ENCODE peak calls at places on chromosomes 3 and 15, in seven cellular contexts. E is stomach, O is H1, G is sigmoid colon, M is upper lobe of left lung, Q is prostate gland, K is spleen. I is an unnamed sample.

GRCh38 chr3:158091526-158091925 is 14.7 kb downstream of the SHOX2 start:
- DNase-seq in E (no peak), O (no peak), G (no peak), M (no peak), Q (no peak), K (no peak), I (no peak)

GRCh38 chr3:194100856-194101390 is 35.0 kb upstream of the HES1 start:
- DNase-seq in E (no peak), O (no peak), G (no peak), M (no peak), Q (no peak), K (no peak), I (peak; percentile 57)

GRCh38 chr15:62812515-62812835 is 230.1 kb upstream of the TPM1 start:
- DNase-seq in E (no peak), O (no peak), G (no peak), M (no peak), Q (no peak), K (no peak), I (no peak)

GRCh38 chr15:33975023-33975565 is 6.8 kb downstream of the CHRM5 start:
- DNase-seq in E (no peak), O (no peak), G (no peak), M (no peak), Q (no peak), K (no peak), I (no peak)

GRCh38 chr15:69749797-69750196 is 297.2 kb downstream of the RPLP1 start:
- DNase-seq in E (no peak), O (no peak), G (no peak), M (no peak), Q (no peak), K (no peak), I (no peak)

GRCh38 chr3:23865595-23866396 is 51.0 kb downstream of the NKIRAS1 start:
- DNase-seq in E (no peak), O (no peak), G (no peak), M (no peak), Q (no peak), K (no peak), I (peak; percentile 20)

GRCh38 chr3:149122716-149123578 is 6.5 kb upstream of the HPS3 start:
- DNase-seq in E (no peak), O (no peak), G (no peak), M (no peak), Q (no peak), K (no peak), I (no peak)

GRCh38 chr3:63343674-63344073 is 65.6 kb downstream of the SYNPR start:
- DNase-seq in E (peak; percentile 67), O (no peak), G (peak; percentile 89), M (peak; percentile 67), Q (peak; percentile 41), K (no peak), I (no peak)

GRCh38 chr3:40237892-40238571 is 71.5 kb upstream of the EIF1B start:
- DNase-seq in E (no peak), O (no peak), G (no peak), M (no peak), Q (no peak), K (no peak), I (no peak)

GRCh38 chr3:184491867-184492615 is 69.5 kb upstream of the EPHB3 start:
- DNase-seq in E (no peak), O (no peak), G (no peak), M (peak; percentile 46), Q (no peak), K (no peak), I (no peak)

GRCh38 chr15:94524565-94524964 is 293.2 kb downstream of the MCTP2 start:
- DNase-seq in E (no peak), O (no peak), G (no peak), M (no peak), Q (no peak), K (no peak), I (no peak)

GRCh38 chr3:152524198-152525140 is 255.7 kb downstream of the MBNL1 start:
- DNase-seq in E (peak; percentile 33), O (no peak), G (no peak), M (no peak), Q (peak; percentile 46), K (no peak), I (no peak)

GRCh38 chr3:158773166-158773565 is 28.7 kb upstream of the MFSD1 start:
- DNase-seq in E (no peak), O (no peak), G (no peak), M (no peak), Q (no peak), K (no peak), I (no peak)

GRCh38 chr3:142285057-142285666 is 59.8 kb upstream of the GK5 start:
- DNase-seq in E (no peak), O (no peak), G (no peak), M (no peak), Q (no peak), K (no peak), I (no peak)

GRCh38 chr3:94184781-94185180 is 121.9 kb downstream of the NSUN3 start:
- DNase-seq in E (no peak), O (no peak), G (no peak), M (no peak), Q (no peak), K (no peak), I (no peak)

GRCh38 chr15:73922186-73923151 is 3.8 kb upstream of the LOXL1 start:
- DNase-seq in E (no peak), O (peak; percentile 74), G (no peak), M (no peak), Q (no peak), K (peak; percentile 73), I (no peak)

GRCh38 chr15:101127503-101128076 is 124.3 kb downstream of the CHSY1 start:
- DNase-seq in E (peak; percentile 68), O (no peak), G (peak; percentile 91), M (peak; percentile 33), Q (peak; percentile 66), K (peak; percentile 88), I (peak; percentile 54)

GRCh38 chr3:155362808-155363689 is 69.6 kb upstream of the STRIT1 start:
- DNase-seq in E (no peak), O (peak; percentile 74), G (no peak), M (no peak), Q (no peak), K (no peak), I (no peak)

DNA sequence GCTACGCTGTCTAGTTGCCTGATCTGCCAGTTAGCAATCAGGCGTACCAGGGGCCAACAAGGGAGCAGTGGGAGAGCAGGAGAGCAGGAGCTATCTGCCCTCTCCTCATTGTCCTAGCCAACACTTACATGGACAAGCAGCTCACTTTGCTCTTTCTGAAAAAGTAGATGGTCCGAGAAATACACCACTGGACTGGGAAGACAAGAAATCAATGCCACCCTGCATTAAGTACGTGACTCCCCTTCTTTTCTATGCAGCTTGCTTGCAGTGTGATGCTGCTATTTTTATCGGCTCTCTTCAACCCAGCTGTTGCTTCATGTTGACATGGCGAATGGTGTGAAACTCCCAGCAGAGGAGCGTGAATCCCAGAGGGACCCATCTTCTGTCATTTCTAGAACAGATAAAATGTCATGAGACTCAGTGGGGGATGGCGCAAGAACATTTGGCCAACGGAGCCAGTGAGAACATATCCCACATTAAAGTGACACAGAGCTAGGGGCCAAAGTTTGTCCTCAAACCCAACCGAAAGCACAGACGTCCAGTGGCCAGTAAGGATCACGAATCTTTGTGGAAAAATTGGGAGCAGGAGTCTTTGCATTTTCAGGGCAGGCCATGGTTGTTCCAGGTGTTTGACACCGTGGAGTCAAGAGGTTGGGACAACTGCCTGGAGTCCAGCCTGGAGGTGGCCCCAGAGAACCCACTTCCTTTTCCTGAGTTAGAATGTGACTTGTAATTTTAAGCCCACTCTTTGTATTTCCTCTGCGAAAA is 53.7 kb upstream of the MEF2A start:
- DNase-seq in E (no peak), O (no peak), G (no peak), M (no peak), Q (no peak), K (peak; percentile 72), I (no peak)
- TF ChIP-seq POLR2A in E (no peak), O (no peak), G (no peak), M (no peak), Q (no peak), K (no peak), I (peak; percentile 77)

DNA sequence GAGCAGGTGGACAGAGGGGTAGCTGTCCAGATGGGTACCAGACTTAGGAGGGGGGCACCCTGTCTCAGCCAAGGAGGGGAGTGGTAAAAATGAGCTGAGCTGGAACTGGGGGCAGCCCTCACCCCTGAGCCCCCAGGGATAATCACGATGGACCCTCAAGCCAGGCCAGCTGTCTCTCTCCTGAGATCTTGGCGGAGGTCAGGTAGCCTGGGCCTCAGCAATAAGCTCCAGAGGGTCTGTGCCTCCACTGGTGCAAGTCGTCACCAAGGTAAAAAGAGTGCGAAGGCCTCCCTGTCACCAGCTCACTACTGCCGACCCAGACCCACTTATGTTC is 5.1 kb downstream of the SLC38A3 start:
- DNase-seq in E (no peak), O (no peak), G (no peak), M (no peak), Q (no peak), K (no peak), I (no peak)
- TF ChIP-seq POLR2AphosphoS5 in E (no peak), O (no peak), G (no peak), M (no peak), Q (no peak), K (no peak), I (no peak)

GRCh38 chr3:53044371-53045106 is 1.3 kb downstream of the SFMBT1 start:
- DNase-seq in E (peak; percentile 27), O (peak; percentile 65), G (peak; percentile 71), M (peak; percentile 29), Q (peak; percentile 7), K (no peak), I (no peak)

GRCh38 chr3:53043738-53044137 is 2.1 kb downstream of the SFMBT1 start:
- DNase-seq in E (no peak), O (peak; percentile 10), G (no peak), M (no peak), Q (no peak), K (no peak), I (no peak)

GRCh38 chr3:53046171-53047170 is 598 bp upstream of the SFMBT1 start:
- DNase-seq in E (peak; percentile 53), O (peak; percentile 86), G (peak; percentile 79), M (peak; percentile 50), Q (peak; percentile 36), K (peak; percentile 93), I (peak; percentile 50)

GRCh38 chr3:53045784-53046170 is at the start of gene SFMBT1:
- DNase-seq in E (peak; percentile 76), O (peak; percentile 67), G (peak; percentile 81), M (peak; percentile 61), Q (peak; percentile 47), K (peak; percentile 91), I (peak; percentile 80)

GRCh38 chr3:53045107-53045783 is 628 bp downstream of the SFMBT1 start:
- DNase-seq in E (peak; percentile 66), O (peak; percentile 59), G (peak; percentile 79), M (peak; percentile 43), Q (peak; percentile 17), K (peak; percentile 92), I (peak; percentile 67)
- TF ChIP-seq POLR2A in E (no peak), O (no peak), G (no peak), M (peak; percentile 60), Q (no peak), K (no peak), I (no peak)

DNA sequence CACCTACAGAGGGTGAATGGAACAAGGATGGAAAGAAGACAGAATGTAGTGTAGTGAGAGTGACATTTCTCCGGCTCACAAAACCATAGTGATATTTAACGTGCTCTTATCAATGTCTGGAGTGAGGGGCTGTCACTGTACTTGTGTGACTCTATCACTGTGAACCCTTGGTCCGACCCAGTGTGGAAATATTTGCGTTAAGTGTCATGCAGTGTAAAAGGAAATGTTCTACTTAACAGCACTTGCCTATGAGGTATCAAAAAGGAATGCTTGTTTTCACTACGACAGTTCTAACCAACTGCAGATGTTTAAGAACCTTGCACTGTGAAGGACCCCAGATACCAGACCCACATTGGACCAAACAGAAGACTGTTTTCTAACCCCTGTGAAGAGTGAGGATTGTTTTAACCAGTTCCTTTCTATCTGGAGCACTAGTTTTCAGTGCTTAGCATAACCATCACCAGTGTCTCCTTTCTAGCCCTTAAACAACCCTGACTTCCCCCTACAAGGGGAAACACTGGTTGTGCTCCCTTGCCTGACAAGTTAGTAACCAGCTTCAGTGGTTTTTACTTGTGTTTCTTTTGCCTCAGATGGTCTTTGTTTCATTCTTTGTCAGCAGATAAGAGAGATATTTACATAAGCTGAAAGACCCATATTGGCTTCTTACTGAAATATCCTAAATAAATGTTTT is 144.7 kb upstream of the ABHD17C start:
- DNase-seq in E (no peak), O (peak; percentile 23), G (no peak), M (no peak), Q (no peak), K (no peak), I (no peak)
- TF ChIP-seq POLR2AphosphoS5 in E (no peak), O (no peak), G (no peak), M (no peak), Q (no peak), K (no peak), I (no peak)

I was measured in GM12892.